ENCODE peak calls at places on chromosome 17, in eight cellular contexts. E is DMS79; L is HEK293T; W is H9; X is aorta; V is stimulated activated CD4-positive, alpha-beta T cell treated with anti-CD3 and anti-CD28 coated beads, Interleukin-4, amount 100 ng/mL, for 1 hour; P is body of pancreas; H is DND-41. N is an unnamed sample.

GRCh38 chr17:80374732-80375118 is 40.2 kb upstream of the ENDOV start:
- DNase-seq in X (no peak), E (no peak), L (no peak), P (no peak), W (no peak), H (no peak), V (no peak), N (no peak)

GRCh38 chr17:19286751-19287341 is 49.7 kb downstream of the EPN2 start:
- DNase-seq in W (no peak), V (no peak), E (no peak), X (no peak), L (no peak), P (no peak), H (no peak), N (no peak)

GRCh38 chr17:37463039-37463438 is 26.7 kb upstream of the DUSP14 start:
- DNase-seq in V (no peak), P (no peak), W (no peak), H (no peak), L (no peak), X (no peak), E (no peak), N (no peak)

GRCh38 chr17:2959371-2960130 is 103.9 kb downstream of the OR1D5 start:
- DNase-seq in V (no peak), P (no peak), L (no peak), H (no peak), E (no peak), X (no peak), W (peak; percentile 32), N (no peak)

GRCh38 chr17:80394629-80395216 is 20.2 kb upstream of the ENDOV start:
- DNase-seq in X (no peak), E (no peak), V (no peak), H (no peak), P (no peak), L (no peak), W (no peak), N (no peak)

GRCh38 chr17:78672880-78673371 is 95.7 kb upstream of the DNAH17 start:
- DNase-seq in E (no peak), X (no peak), P (no peak), H (no peak), W (no peak), L (no peak), V (no peak), N (no peak)

GRCh38 chr17:41404024-41404651 is 6.7 kb upstream of the KRT31 start:
- DNase-seq in X (no peak), W (no peak), L (no peak), H (no peak), V (peak; percentile 27), P (no peak), E (peak; percentile 95), N (no peak)

GRCh38 chr17:32958418-32958817 is 30.5 kb downstream of the TMEM98 start:
- DNase-seq in L (no peak), X (no peak), W (no peak), V (no peak), P (no peak), E (peak; percentile 38), H (no peak), N (no peak)

GRCh38 chr17:49873926-49874325 is 26.1 kb upstream of the TAC4 start:
- DNase-seq in E (no peak), L (no peak), W (no peak), V (no peak), X (no peak), P (no peak), H (no peak), N (no peak)

GRCh38 chr17:45824901-45825492 is 19.7 kb upstream of the SPPL2C start:
- DNase-seq in E (no peak), W (no peak), P (no peak), X (no peak), L (no peak), H (no peak), V (no peak), N (no peak)

GRCh38 chr17:71412803-71413202 is 708.0 kb upstream of the SOX9 start:
- DNase-seq in V (no peak), H (no peak), W (no peak), E (no peak), P (no peak), L (no peak), X (no peak), N (no peak)

GRCh38 chr17:79465011-79466006 is 145.5 kb downstream of the RBFOX3 start:
- DNase-seq in P (peak; percentile 45), X (no peak), H (no peak), L (no peak), E (no peak), V (no peak), W (no peak), N (peak; percentile 81)

GRCh38 chr17:51371732-51372151 is 111.4 kb downstream of the UTP18 start:
- DNase-seq in E (no peak), W (peak; percentile 91), V (peak; percentile 31), P (peak; percentile 39), X (no peak), H (peak; percentile 43), L (peak; percentile 80), N (peak; percentile 4)

GRCh38 chr17:31663576-31663975 is 195.5 kb downstream of the COPRS start:
- DNase-seq in L (no peak), V (no peak), W (no peak), E (no peak), X (no peak), P (no peak), H (no peak), N (no peak)